ENCODE peak calls at places on chromosomes 12 and 14, in five cellular contexts. E is HEK293T; J is GM06990; K is CD8-positive, alpha-beta T cell; Z is H54. L is an unnamed sample.

GRCh38 chr14:30763891-30764290 is 110.5 kb upstream of the COCH start:
- DNase-seq in E (no peak), Z (no peak), K (no peak), J (no peak), L (no peak)

GRCh38 chr12:58095002-58095401 is 153.6 kb downstream of the ATP23 start:
- DNase-seq in J (no peak), Z (no peak), K (no peak), E (no peak), L (no peak)

GRCh38 chr14:73244541-73244940 is 7.2 kb downstream of the PAPLN start:
- DNase-seq in K (no peak), E (no peak), Z (no peak), J (no peak), L (no peak)

GRCh38 chr12:112808176-112808575 is 16.6 kb downstream of the RPH3A start:
- DNase-seq in J (no peak), K (no peak), Z (no peak), E (no peak), L (no peak)

GRCh38 chr12:863285-863684 is 86.2 kb downstream of the RAD52 start:
- DNase-seq in J (no peak), E (no peak), K (no peak), Z (no peak), L (no peak)

GRCh38 chr12:101966496-101966895 is 89.1 kb downstream of the DRAM1 start:
- DNase-seq in Z (no peak), E (no peak), K (no peak), J (no peak), L (no peak)

GRCh38 chr14:79578470-79578869 is 632.8 kb downstream of the DIO2 start:
- DNase-seq in Z (no peak), E (no peak), J (no peak), K (no peak), L (no peak)

GRCh38 chr12:1131811-1132224 is 140.8 kb downstream of the ERC1 start:
- DNase-seq in Z (no peak), J (no peak), K (no peak), E (no peak), L (peak; percentile 7)

GRCh38 chr14:26531894-26532293 is 65.9 kb downstream of the NOVA1 start:
- DNase-seq in K (no peak), Z (no peak), J (no peak), E (no peak), L (no peak)

GRCh38 chr12:62732861-62733427 is 202.0 kb downstream of the PPM1H start:
- DNase-seq in Z (peak; percentile 53), K (no peak), J (no peak), E (no peak), L (no peak)

GRCh38 chr12:79883216-79883615 is 51.7 kb downstream of the PPP1R12A start:
- DNase-seq in K (no peak), E (no peak), J (no peak), Z (no peak), L (no peak)

GRCh38 chr12:19575307-19576243 is 136.3 kb downstream of the AEBP2 start:
- DNase-seq in K (no peak), J (no peak), E (peak; percentile 21), Z (peak; percentile 33), L (no peak)

GRCh38 chr12:4140607-4141301 is 132.8 kb upstream of the CCND2 start:
- DNase-seq in K (no peak), E (no peak), J (no peak), Z (no peak), L (no peak)

GRCh38 chr12:67068773-67069450 is 200.2 kb upstream of the CAND1 start:
- DNase-seq in J (peak; percentile 16), K (no peak), E (peak; percentile 52), Z (no peak), L (peak; percentile 47)

GRCh38 chr12:111303531-111303930 is 65.4 kb downstream of the PHETA1 start:
- DNase-seq in Z (no peak), E (no peak), K (no peak), J (no peak), L (no peak)

GRCh38 chr14:66074546-66074945 is 411.6 kb upstream of the CCDC196 start:
- DNase-seq in Z (no peak), E (no peak), K (no peak), J (no peak), L (no peak)

GRCh38 chr12:94165152-94165551 is 16.8 kb downstream of the PLXNC1 start:
- DNase-seq in J (no peak), K (no peak), E (no peak), Z (no peak), L (no peak)

L was measured in stimulated activated naive CD4-positive, alpha-beta T cell.